ENCODE peak calls at places on chromosomes 6 and 20, in ten cellular contexts. I is DND-41, G is brain microvascular endothelial cell, L is breast epithelium, C is fibroblast of villous mesenchyme, J is ovary, H is fibroblast of lung, N is lower lobe of right lung, F is K562, M is psoas muscle. W is an unnamed sample.

GRCh38 chr6:142735182-142735581 is 209.8 kb downstream of the HIVEP2 start:
- DNase-seq in I (no peak), G (no peak), L (no peak), C (peak; percentile 54), J (no peak), H (peak; percentile 60), N (no peak), F (no peak), M (no peak), W (no peak)

GRCh38 chr6:21707527-21707926 is 114.0 kb downstream of the SOX4 start:
- DNase-seq in I (no peak), G (no peak), L (no peak), C (no peak), J (no peak), H (no peak), N (no peak), F (no peak), M (no peak), W (no peak)

GRCh38 chr6:2919401-2919800 is 16.3 kb upstream of the SERPINB9 start:
- DNase-seq in I (no peak), G (no peak), L (no peak), C (no peak), J (no peak), H (no peak), N (no peak), F (no peak), M (no peak), W (no peak)

GRCh38 chr20:63873477-63873971 is 8.5 kb downstream of the TPD52L2 start:
- DNase-seq in I (no peak), G (peak; percentile 69), L (no peak), C (peak; percentile 75), J (no peak), H (peak; percentile 67), N (peak; percentile 69), F (no peak), M (peak; percentile 43), W (peak; percentile 78)

GRCh38 chr6:144159231-144159630 is 8.9 kb downstream of the STX11 start:
- DNase-seq in I (no peak), G (no peak), L (no peak), C (no peak), J (no peak), H (no peak), N (no peak), F (no peak), M (no peak), W (no peak)

GRCh38 chr6:26118999-26119398 is 31.8 kb downstream of the HFE start:
- DNase-seq in I (no peak), G (no peak), L (no peak), C (no peak), J (no peak), H (no peak), N (no peak), F (peak; percentile 67), M (no peak), W (no peak)

GRCh38 chr6:129866256-129866655 is 5.1 kb upstream of the TMEM244 start:
- DNase-seq in I (no peak), G (no peak), L (no peak), C (no peak), J (no peak), H (no peak), N (no peak), F (no peak), M (no peak), W (no peak)

GRCh38 chr6:31581511-31582229 is 554 bp downstream of the LTB start:
- DNase-seq in I (peak; percentile 51), G (peak; percentile 2), L (no peak), C (no peak), J (no peak), H (no peak), N (no peak), F (no peak), M (no peak), W (peak; percentile 23)

GRCh38 chr6:125747589-125748533 is 1.6 kb upstream of the HEY2 start:
- DNase-seq in I (no peak), G (no peak), L (no peak), C (no peak), J (peak; percentile 42), H (no peak), N (peak; percentile 59), F (peak; percentile 32), M (peak; percentile 53), W (no peak)

GRCh38 chr6:6569768-6570167 is 18.8 kb upstream of the LY86 start:
- DNase-seq in I (no peak), G (no peak), L (no peak), C (no peak), J (no peak), H (no peak), N (no peak), F (no peak), M (no peak), W (no peak)

GRCh38 chr6:14456941-14457340 is 339.4 kb downstream of the CD83 start:
- DNase-seq in I (no peak), G (no peak), L (no peak), C (no peak), J (no peak), H (no peak), N (no peak), F (no peak), M (no peak), W (no peak)

GRCh38 chr6:159880412-159880811 is 10.4 kb upstream of the MAS1 start:
- DNase-seq in I (no peak), G (no peak), L (no peak), C (no peak), J (no peak), H (no peak), N (no peak), F (no peak), M (no peak), W (no peak)

GRCh38 chr6:27754408-27754782 is 157.8 kb downstream of the OR2B2 start:
- DNase-seq in I (no peak), G (no peak), L (no peak), C (no peak), J (no peak), H (no peak), N (no peak), F (no peak), M (no peak), W (no peak)

GRCh38 chr6:27759930-27760329 is 152.3 kb downstream of the OR2B2 start:
- DNase-seq in I (no peak), G (no peak), L (no peak), C (no peak), J (no peak), H (no peak), N (no peak), F (peak; percentile 48), M (no peak), W (no peak)

GRCh38 chr6:27758471-27758870 is 153.7 kb downstream of the OR2B2 start:
- DNase-seq in I (no peak), G (no peak), L (no peak), C (no peak), J (no peak), H (no peak), N (no peak), F (peak; percentile 38), M (no peak), W (no peak)

GRCh38 chr6:27755768-27756167 is 156.4 kb downstream of the OR2B2 start:
- DNase-seq in I (no peak), G (no peak), L (no peak), C (no peak), J (no peak), H (no peak), N (no peak), F (no peak), M (no peak), W (no peak)

GRCh38 chr6:27757307-27757706 is 154.9 kb downstream of the OR2B2 start:
- DNase-seq in I (peak; percentile 80), G (no peak), L (no peak), C (no peak), J (peak; percentile 19), H (peak; percentile 11), N (peak; percentile 59), F (peak; percentile 65), M (no peak), W (peak; percentile 2)
- H3K4me3 ChIP-seq in I (peak overlapping the region; percentile 72), G (peak overlapping the region; percentile 51), L (peak overlapping the region; percentile 71), C (peak overlapping the region; percentile 29), J (peak overlapping the region; percentile 40), H (no peak overlapping the region), N (peak overlapping the region; percentile 47), F (peak overlapping the region; percentile 29), M (peak overlapping the region; percentile 29), W (peak overlapping the region; percentile 28)

DNA sequence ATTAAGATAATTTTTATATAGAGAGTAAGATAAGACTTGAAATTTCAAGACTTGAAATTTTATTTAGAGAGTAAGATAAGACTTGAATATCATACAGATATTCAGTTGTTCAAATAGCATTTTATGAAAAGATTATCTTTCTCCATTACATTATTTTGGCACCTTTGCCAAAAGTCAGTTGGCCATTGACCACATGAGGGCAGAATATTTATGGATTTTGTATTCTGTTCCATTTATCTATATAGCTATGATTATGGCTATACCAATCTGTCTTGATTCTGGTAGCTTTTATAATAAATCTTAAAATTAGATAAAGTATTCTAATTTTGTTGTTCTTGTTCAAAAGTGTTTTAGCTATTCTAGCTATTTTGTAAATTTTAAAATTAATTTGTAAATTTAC is 537.9 kb upstream of the GJE1 start:
- DNase-seq in I (no peak), G (no peak), L (no peak), C (no peak), J (no peak), H (no peak), N (no peak), F (no peak), M (no peak), W (no peak)
- TF ChIP-seq CTCF in I (no peak), G (peak; percentile 31), L (no peak), C (peak; percentile 10), J (no peak), H (no peak), N (no peak), F (no peak), M (no peak), W (no peak)

DNA sequence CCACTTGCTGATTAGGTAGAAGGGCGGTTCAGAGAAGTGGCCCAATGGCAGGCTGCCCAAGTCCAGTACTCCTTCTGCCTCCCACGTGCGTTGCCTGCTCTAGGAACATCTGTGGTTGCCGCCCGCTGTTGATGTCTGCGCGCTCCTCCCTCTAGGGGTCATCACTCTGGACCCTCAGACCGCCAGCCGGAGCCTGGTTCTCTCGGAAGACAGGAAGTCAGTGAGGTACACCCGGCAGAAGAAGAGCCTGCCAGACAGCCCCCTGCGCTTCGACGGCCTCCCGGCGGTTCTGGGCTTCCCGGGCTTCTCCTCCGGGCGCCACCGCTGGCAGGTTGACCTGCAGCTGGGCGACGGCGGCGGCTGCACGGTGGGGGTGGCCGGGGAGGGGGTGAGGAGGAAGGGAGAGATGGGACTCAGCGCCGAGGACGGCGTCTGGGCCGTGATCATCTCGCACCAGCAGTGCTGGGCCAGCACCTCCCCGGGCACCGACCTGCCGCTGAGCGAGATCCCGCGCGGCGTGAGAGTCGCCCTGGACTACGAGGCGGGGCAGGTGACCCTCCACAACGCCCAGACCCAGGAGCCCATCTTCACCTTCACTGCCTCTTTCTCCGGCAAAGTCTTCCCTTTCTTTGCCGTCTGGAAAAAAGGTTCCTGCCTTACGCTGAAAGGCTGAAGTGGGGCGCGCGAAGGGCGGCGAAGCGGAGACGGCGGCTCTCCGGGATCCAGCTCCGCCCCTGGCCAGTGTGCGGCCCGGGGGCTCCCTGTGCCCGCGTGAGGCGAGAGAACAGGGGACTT is 8.5 kb downstream of the TRIM15 start:
- DNase-seq in I (no peak), G (peak; percentile 14), L (no peak), C (peak; percentile 39), J (peak; percentile 24), H (peak; percentile 8), N (peak; percentile 65), F (peak; percentile 24), M (no peak), W (peak; percentile 55)
- H3K4me3 ChIP-seq in I (no peak overlapping the region), G (peak overlapping the region; percentile 15), L (peak overlapping the region; percentile 54), C (no peak overlapping the region), J (no peak overlapping the region), H (no peak overlapping the region), N (no peak overlapping the region), F (no peak overlapping the region), M (peak overlapping the region; percentile 17), W (no peak overlapping the region)

GRCh38 chr20:9955646-9956045 is 79.1 kb upstream of the ANKEF1 start:
- DNase-seq in I (no peak), G (peak; percentile 4), L (no peak), C (no peak), J (no peak), H (no peak), N (no peak), F (no peak), M (no peak), W (peak; percentile 6)
- TF ChIP-seq CTCF in I (no peak), G (no peak), L (no peak), C (no peak), J (no peak), H (no peak), N (no peak), F (no peak), M (no peak), W (no peak)